ENCODE peak calls at places on chromosomes 13 and 19, in nine cellular contexts. One of them, this sample, is unnamed.

GRCh38 chr13:110448230-110448629 is 113.3 kb downstream of the RAB20 start:
- DNase-seq in activated CD8-positive, alpha-beta T cell treated with anti-CD3 and anti-CD28 coated beads for 36 hours: no peak
- DNase-seq in HEK293T: no peak
- DNase-seq in endothelial cell: no peak
- DNase-seq in dermis blood vessel endothelial cell: no peak
- DNase-seq in heart right ventricle: no peak
- DNase-seq in effector memory CD4-positive, alpha-beta T cell: no peak
- DNase-seq in stimulated activated CD8-positive, alpha-beta memory T cell treated with anti-CD3 and anti-CD28 coated beads, Interleukin-2, amount 100 ng/mL, for 1 hour: no peak
- DNase-seq in Caco-2: peak; percentile 83
- DNase-seq in this sample: peak; percentile 80

GRCh38 chr13:28268800-28269223 is 130.5 kb downstream of the PAN3 start:
- DNase-seq in activated CD8-positive, alpha-beta T cell treated with anti-CD3 and anti-CD28 coated beads for 36 hours: no peak
- DNase-seq in HEK293T: no peak
- DNase-seq in endothelial cell: no peak
- DNase-seq in dermis blood vessel endothelial cell: no peak
- DNase-seq in heart right ventricle: no peak
- DNase-seq in effector memory CD4-positive, alpha-beta T cell: no peak
- DNase-seq in stimulated activated CD8-positive, alpha-beta memory T cell treated with anti-CD3 and anti-CD28 coated beads, Interleukin-2, amount 100 ng/mL, for 1 hour: no peak
- DNase-seq in Caco-2: no peak
- DNase-seq in this sample: no peak

GRCh38 chr19:3162418-3163229 is 15.9 kb upstream of the S1PR4 start:
- DNase-seq in activated CD8-positive, alpha-beta T cell treated with anti-CD3 and anti-CD28 coated beads for 36 hours: peak; percentile 72
- DNase-seq in HEK293T: no peak
- DNase-seq in endothelial cell: no peak
- DNase-seq in dermis blood vessel endothelial cell: peak; percentile 51
- DNase-seq in heart right ventricle: no peak
- DNase-seq in effector memory CD4-positive, alpha-beta T cell: no peak
- DNase-seq in stimulated activated CD8-positive, alpha-beta memory T cell treated with anti-CD3 and anti-CD28 coated beads, Interleukin-2, amount 100 ng/mL, for 1 hour: no peak
- DNase-seq in Caco-2: no peak
- DNase-seq in this sample: no peak

GRCh38 chr19:51784922-51785690 is 9.9 kb upstream of the FPR3 start:
- DNase-seq in activated CD8-positive, alpha-beta T cell treated with anti-CD3 and anti-CD28 coated beads for 36 hours: peak; percentile 85
- DNase-seq in HEK293T: no peak
- DNase-seq in endothelial cell: no peak
- DNase-seq in dermis blood vessel endothelial cell: no peak
- DNase-seq in heart right ventricle: peak; percentile 66
- DNase-seq in effector memory CD4-positive, alpha-beta T cell: no peak
- DNase-seq in stimulated activated CD8-positive, alpha-beta memory T cell treated with anti-CD3 and anti-CD28 coated beads, Interleukin-2, amount 100 ng/mL, for 1 hour: no peak
- DNase-seq in Caco-2: no peak
- DNase-seq in this sample: no peak

GRCh38 chr19:1156830-1157615 is 17.0 kb downstream of the SBNO2 start:
- DNase-seq in activated CD8-positive, alpha-beta T cell treated with anti-CD3 and anti-CD28 coated beads for 36 hours: no peak
- DNase-seq in HEK293T: no peak
- DNase-seq in endothelial cell: no peak
- DNase-seq in dermis blood vessel endothelial cell: no peak
- DNase-seq in heart right ventricle: no peak
- DNase-seq in effector memory CD4-positive, alpha-beta T cell: no peak
- DNase-seq in stimulated activated CD8-positive, alpha-beta memory T cell treated with anti-CD3 and anti-CD28 coated beads, Interleukin-2, amount 100 ng/mL, for 1 hour: no peak
- DNase-seq in Caco-2: no peak
- DNase-seq in this sample: no peak

GRCh38 chr19:39403331-39404312 is 3.0 kb upstream of the ZFP36 start:
- DNase-seq in activated CD8-positive, alpha-beta T cell treated with anti-CD3 and anti-CD28 coated beads for 36 hours: peak; percentile 98
- DNase-seq in HEK293T: no peak
- DNase-seq in endothelial cell: peak; percentile 85
- DNase-seq in dermis blood vessel endothelial cell: peak; percentile 99
- DNase-seq in heart right ventricle: peak; percentile 99
- DNase-seq in effector memory CD4-positive, alpha-beta T cell: peak; percentile 98
- DNase-seq in stimulated activated CD8-positive, alpha-beta memory T cell treated with anti-CD3 and anti-CD28 coated beads, Interleukin-2, amount 100 ng/mL, for 1 hour: peak; percentile 97
- DNase-seq in Caco-2: peak; percentile 92
- DNase-seq in this sample: peak; percentile 99

GRCh38 chr19:46955114-46955812 is 64.4 kb upstream of the NPAS1 start:
- DNase-seq in activated CD8-positive, alpha-beta T cell treated with anti-CD3 and anti-CD28 coated beads for 36 hours: peak; percentile 51
- DNase-seq in HEK293T: no peak
- DNase-seq in endothelial cell: no peak
- DNase-seq in dermis blood vessel endothelial cell: peak; percentile 68
- DNase-seq in heart right ventricle: no peak
- DNase-seq in effector memory CD4-positive, alpha-beta T cell: no peak
- DNase-seq in stimulated activated CD8-positive, alpha-beta memory T cell treated with anti-CD3 and anti-CD28 coated beads, Interleukin-2, amount 100 ng/mL, for 1 hour: peak; percentile 1
- DNase-seq in Caco-2: no peak
- DNase-seq in this sample: no peak

GRCh38 chr13:113671066-113672001 is 4.3 kb downstream of the GRK1 start:
- DNase-seq in activated CD8-positive, alpha-beta T cell treated with anti-CD3 and anti-CD28 coated beads for 36 hours: no peak
- DNase-seq in HEK293T: no peak
- DNase-seq in endothelial cell: no peak
- DNase-seq in dermis blood vessel endothelial cell: no peak
- DNase-seq in heart right ventricle: no peak
- DNase-seq in effector memory CD4-positive, alpha-beta T cell: no peak
- DNase-seq in stimulated activated CD8-positive, alpha-beta memory T cell treated with anti-CD3 and anti-CD28 coated beads, Interleukin-2, amount 100 ng/mL, for 1 hour: no peak
- DNase-seq in Caco-2: no peak
- DNase-seq in this sample: no peak

GRCh38 chr13:73103238-73103637 is 44.4 kb downstream of the KLF5 start:
- DNase-seq in activated CD8-positive, alpha-beta T cell treated with anti-CD3 and anti-CD28 coated beads for 36 hours: no peak
- DNase-seq in HEK293T: no peak
- DNase-seq in endothelial cell: no peak
- DNase-seq in dermis blood vessel endothelial cell: no peak
- DNase-seq in heart right ventricle: no peak
- DNase-seq in effector memory CD4-positive, alpha-beta T cell: no peak
- DNase-seq in stimulated activated CD8-positive, alpha-beta memory T cell treated with anti-CD3 and anti-CD28 coated beads, Interleukin-2, amount 100 ng/mL, for 1 hour: no peak
- DNase-seq in Caco-2: peak; percentile 47
- DNase-seq in this sample: peak; percentile 62

GRCh38 chr13:45167611-45168554 is 33.0 kb downstream of the KCTD4 start:
- DNase-seq in activated CD8-positive, alpha-beta T cell treated with anti-CD3 and anti-CD28 coated beads for 36 hours: no peak
- DNase-seq in HEK293T: no peak
- DNase-seq in endothelial cell: no peak
- DNase-seq in dermis blood vessel endothelial cell: no peak
- DNase-seq in heart right ventricle: peak; percentile 22
- DNase-seq in effector memory CD4-positive, alpha-beta T cell: no peak
- DNase-seq in stimulated activated CD8-positive, alpha-beta memory T cell treated with anti-CD3 and anti-CD28 coated beads, Interleukin-2, amount 100 ng/mL, for 1 hour: no peak
- DNase-seq in Caco-2: no peak
- DNase-seq in this sample: peak; percentile 84

GRCh38 chr19:41437944-41438574 is 1.7 kb downstream of the DMAC2 start:
- DNase-seq in activated CD8-positive, alpha-beta T cell treated with anti-CD3 and anti-CD28 coated beads for 36 hours: no peak
- DNase-seq in HEK293T: no peak
- DNase-seq in endothelial cell: no peak
- DNase-seq in dermis blood vessel endothelial cell: no peak
- DNase-seq in heart right ventricle: no peak
- DNase-seq in effector memory CD4-positive, alpha-beta T cell: no peak
- DNase-seq in stimulated activated CD8-positive, alpha-beta memory T cell treated with anti-CD3 and anti-CD28 coated beads, Interleukin-2, amount 100 ng/mL, for 1 hour: no peak
- DNase-seq in Caco-2: no peak
- DNase-seq in this sample: no peak

GRCh38 chr13:78032132-78032531 is 113.5 kb upstream of the EDNRB start:
- DNase-seq in activated CD8-positive, alpha-beta T cell treated with anti-CD3 and anti-CD28 coated beads for 36 hours: no peak
- DNase-seq in HEK293T: no peak
- DNase-seq in endothelial cell: no peak
- DNase-seq in dermis blood vessel endothelial cell: peak; percentile 98
- DNase-seq in heart right ventricle: no peak
- DNase-seq in effector memory CD4-positive, alpha-beta T cell: no peak
- DNase-seq in stimulated activated CD8-positive, alpha-beta memory T cell treated with anti-CD3 and anti-CD28 coated beads, Interleukin-2, amount 100 ng/mL, for 1 hour: no peak
- DNase-seq in Caco-2: no peak
- DNase-seq in this sample: no peak

GRCh38 chr13:106597190-106597589 is 29.3 kb upstream of the ARGLU1 start:
- DNase-seq in activated CD8-positive, alpha-beta T cell treated with anti-CD3 and anti-CD28 coated beads for 36 hours: no peak
- DNase-seq in HEK293T: no peak
- DNase-seq in endothelial cell: no peak
- DNase-seq in dermis blood vessel endothelial cell: no peak
- DNase-seq in heart right ventricle: peak; percentile 66
- DNase-seq in effector memory CD4-positive, alpha-beta T cell: no peak
- DNase-seq in stimulated activated CD8-positive, alpha-beta memory T cell treated with anti-CD3 and anti-CD28 coated beads, Interleukin-2, amount 100 ng/mL, for 1 hour: no peak
- DNase-seq in Caco-2: no peak
- DNase-seq in this sample: no peak

GRCh38 chr13:111177081-111177711 is 62.1 kb downstream of the ARHGEF7 start:
- DNase-seq in activated CD8-positive, alpha-beta T cell treated with anti-CD3 and anti-CD28 coated beads for 36 hours: peak; percentile 71
- DNase-seq in HEK293T: no peak
- DNase-seq in endothelial cell: no peak
- DNase-seq in dermis blood vessel endothelial cell: peak; percentile 99
- DNase-seq in heart right ventricle: peak; percentile 77
- DNase-seq in effector memory CD4-positive, alpha-beta T cell: peak; percentile 61
- DNase-seq in stimulated activated CD8-positive, alpha-beta memory T cell treated with anti-CD3 and anti-CD28 coated beads, Interleukin-2, amount 100 ng/mL, for 1 hour: no peak
- DNase-seq in Caco-2: no peak
- DNase-seq in this sample: no peak

GRCh38 chr13:79631260-79631659 is 150.3 kb downstream of the NDFIP2 start:
- DNase-seq in activated CD8-positive, alpha-beta T cell treated with anti-CD3 and anti-CD28 coated beads for 36 hours: no peak
- DNase-seq in HEK293T: no peak
- DNase-seq in endothelial cell: no peak
- DNase-seq in dermis blood vessel endothelial cell: peak; percentile 91
- DNase-seq in heart right ventricle: peak; percentile 7
- DNase-seq in effector memory CD4-positive, alpha-beta T cell: no peak
- DNase-seq in stimulated activated CD8-positive, alpha-beta memory T cell treated with anti-CD3 and anti-CD28 coated beads, Interleukin-2, amount 100 ng/mL, for 1 hour: no peak
- DNase-seq in Caco-2: peak; percentile 16
- DNase-seq in this sample: peak; percentile 90

GRCh38 chr19:16259385-16260159 is 61.9 kb downstream of the AP1M1 start:
- DNase-seq in activated CD8-positive, alpha-beta T cell treated with anti-CD3 and anti-CD28 coated beads for 36 hours: no peak
- DNase-seq in HEK293T: no peak
- DNase-seq in endothelial cell: no peak
- DNase-seq in dermis blood vessel endothelial cell: no peak
- DNase-seq in heart right ventricle: no peak
- DNase-seq in effector memory CD4-positive, alpha-beta T cell: no peak
- DNase-seq in stimulated activated CD8-positive, alpha-beta memory T cell treated with anti-CD3 and anti-CD28 coated beads, Interleukin-2, amount 100 ng/mL, for 1 hour: no peak
- DNase-seq in Caco-2: no peak
- DNase-seq in this sample: no peak

GRCh38 chr13:73879346-73880020 is 254.7 kb downstream of the KLF12 start:
- DNase-seq in activated CD8-positive, alpha-beta T cell treated with anti-CD3 and anti-CD28 coated beads for 36 hours: no peak
- DNase-seq in HEK293T: peak; percentile 52
- DNase-seq in endothelial cell: no peak
- DNase-seq in dermis blood vessel endothelial cell: no peak
- DNase-seq in heart right ventricle: no peak
- DNase-seq in effector memory CD4-positive, alpha-beta T cell: no peak
- DNase-seq in stimulated activated CD8-positive, alpha-beta memory T cell treated with anti-CD3 and anti-CD28 coated beads, Interleukin-2, amount 100 ng/mL, for 1 hour: no peak
- DNase-seq in Caco-2: no peak
- DNase-seq in this sample: no peak

GRCh38 chr19:54415208-54415900 is at the start of gene TTYH1:
- DNase-seq in activated CD8-positive, alpha-beta T cell treated with anti-CD3 and anti-CD28 coated beads for 36 hours: peak; percentile 58
- DNase-seq in HEK293T: peak; percentile 85
- DNase-seq in endothelial cell: peak; percentile 44
- DNase-seq in dermis blood vessel endothelial cell: no peak
- DNase-seq in heart right ventricle: no peak
- DNase-seq in effector memory CD4-positive, alpha-beta T cell: no peak
- DNase-seq in stimulated activated CD8-positive, alpha-beta memory T cell treated with anti-CD3 and anti-CD28 coated beads, Interleukin-2, amount 100 ng/mL, for 1 hour: peak; percentile 8
- DNase-seq in Caco-2: no peak
- DNase-seq in this sample: no peak

GRCh38 chr19:53511933-53512374 is 26.0 kb upstream of the ZNF331 start:
- DNase-seq in activated CD8-positive, alpha-beta T cell treated with anti-CD3 and anti-CD28 coated beads for 36 hours: peak; percentile 73
- DNase-seq in HEK293T: peak; percentile 28
- DNase-seq in endothelial cell: peak; percentile 79
- DNase-seq in dermis blood vessel endothelial cell: peak; percentile 86
- DNase-seq in heart right ventricle: peak; percentile 51
- DNase-seq in effector memory CD4-positive, alpha-beta T cell: no peak
- DNase-seq in stimulated activated CD8-positive, alpha-beta memory T cell treated with anti-CD3 and anti-CD28 coated beads, Interleukin-2, amount 100 ng/mL, for 1 hour: peak; percentile 23
- DNase-seq in Caco-2: peak; percentile 61
- DNase-seq in this sample: peak; percentile 29

GRCh38 chr13:50224534-50224933 is 209.3 kb downstream of the KCNRG start:
- DNase-seq in activated CD8-positive, alpha-beta T cell treated with anti-CD3 and anti-CD28 coated beads for 36 hours: peak; percentile 66
- DNase-seq in HEK293T: no peak
- DNase-seq in endothelial cell: no peak
- DNase-seq in dermis blood vessel endothelial cell: no peak
- DNase-seq in heart right ventricle: no peak
- DNase-seq in effector memory CD4-positive, alpha-beta T cell: no peak
- DNase-seq in stimulated activated CD8-positive, alpha-beta memory T cell treated with anti-CD3 and anti-CD28 coated beads, Interleukin-2, amount 100 ng/mL, for 1 hour: no peak
- DNase-seq in Caco-2: no peak
- DNase-seq in this sample: no peak

GRCh38 chr19:30222428-30222873 is 149.7 kb upstream of the ZNF536 start:
- DNase-seq in activated CD8-positive, alpha-beta T cell treated with anti-CD3 and anti-CD28 coated beads for 36 hours: peak; percentile 29
- DNase-seq in HEK293T: peak; percentile 74
- DNase-seq in endothelial cell: peak; percentile 76
- DNase-seq in dermis blood vessel endothelial cell: peak; percentile 31
- DNase-seq in heart right ventricle: no peak
- DNase-seq in effector memory CD4-positive, alpha-beta T cell: no peak
- DNase-seq in stimulated activated CD8-positive, alpha-beta memory T cell treated with anti-CD3 and anti-CD28 coated beads, Interleukin-2, amount 100 ng/mL, for 1 hour: no peak
- DNase-seq in Caco-2: peak; percentile 29
- DNase-seq in this sample: no peak

GRCh38 chr13:30819136-30819875 is 84.0 kb downstream of the ALOX5AP start:
- DNase-seq in activated CD8-positive, alpha-beta T cell treated with anti-CD3 and anti-CD28 coated beads for 36 hours: no peak
- DNase-seq in HEK293T: no peak
- DNase-seq in endothelial cell: no peak
- DNase-seq in dermis blood vessel endothelial cell: no peak
- DNase-seq in heart right ventricle: no peak
- DNase-seq in effector memory CD4-positive, alpha-beta T cell: no peak
- DNase-seq in stimulated activated CD8-positive, alpha-beta memory T cell treated with anti-CD3 and anti-CD28 coated beads, Interleukin-2, amount 100 ng/mL, for 1 hour: no peak
- DNase-seq in Caco-2: no peak
- DNase-seq in this sample: no peak

GRCh38 chr13:113495494-113496251 is 5.2 kb upstream of the DCUN1D2 start:
- DNase-seq in activated CD8-positive, alpha-beta T cell treated with anti-CD3 and anti-CD28 coated beads for 36 hours: no peak
- DNase-seq in HEK293T: no peak
- DNase-seq in endothelial cell: peak; percentile 22
- DNase-seq in dermis blood vessel endothelial cell: no peak
- DNase-seq in heart right ventricle: no peak
- DNase-seq in effector memory CD4-positive, alpha-beta T cell: no peak
- DNase-seq in stimulated activated CD8-positive, alpha-beta memory T cell treated with anti-CD3 and anti-CD28 coated beads, Interleukin-2, amount 100 ng/mL, for 1 hour: no peak
- DNase-seq in Caco-2: no peak
- DNase-seq in this sample: no peak

GRCh38 chr19:50495020-50495531 is 15.9 kb downstream of the JOSD2 start:
- DNase-seq in activated CD8-positive, alpha-beta T cell treated with anti-CD3 and anti-CD28 coated beads for 36 hours: no peak
- DNase-seq in HEK293T: no peak
- DNase-seq in endothelial cell: no peak
- DNase-seq in dermis blood vessel endothelial cell: no peak
- DNase-seq in heart right ventricle: no peak
- DNase-seq in effector memory CD4-positive, alpha-beta T cell: no peak
- DNase-seq in stimulated activated CD8-positive, alpha-beta memory T cell treated with anti-CD3 and anti-CD28 coated beads, Interleukin-2, amount 100 ng/mL, for 1 hour: no peak
- DNase-seq in Caco-2: no peak
- DNase-seq in this sample: no peak

GRCh38 chr13:35512271-35512920 is 35.9 kb upstream of the MAB21L1 start:
- DNase-seq in activated CD8-positive, alpha-beta T cell treated with anti-CD3 and anti-CD28 coated beads for 36 hours: no peak
- DNase-seq in HEK293T: no peak
- DNase-seq in endothelial cell: no peak
- DNase-seq in dermis blood vessel endothelial cell: no peak
- DNase-seq in heart right ventricle: no peak
- DNase-seq in effector memory CD4-positive, alpha-beta T cell: no peak
- DNase-seq in stimulated activated CD8-positive, alpha-beta memory T cell treated with anti-CD3 and anti-CD28 coated beads, Interleukin-2, amount 100 ng/mL, for 1 hour: no peak
- DNase-seq in Caco-2: no peak
- DNase-seq in this sample: no peak

GRCh38 chr19:38781058-38781457 is 7.7 kb upstream of the LGALS7 start:
- DNase-seq in activated CD8-positive, alpha-beta T cell treated with anti-CD3 and anti-CD28 coated beads for 36 hours: no peak
- DNase-seq in HEK293T: no peak
- DNase-seq in endothelial cell: no peak
- DNase-seq in dermis blood vessel endothelial cell: no peak
- DNase-seq in heart right ventricle: no peak
- DNase-seq in effector memory CD4-positive, alpha-beta T cell: no peak
- DNase-seq in stimulated activated CD8-positive, alpha-beta memory T cell treated with anti-CD3 and anti-CD28 coated beads, Interleukin-2, amount 100 ng/mL, for 1 hour: no peak
- DNase-seq in Caco-2: no peak
- DNase-seq in this sample: no peak

GRCh38 chr13:101751488-101751887 is 299.0 kb downstream of the ITGBL1 start:
- DNase-seq in activated CD8-positive, alpha-beta T cell treated with anti-CD3 and anti-CD28 coated beads for 36 hours: no peak
- DNase-seq in HEK293T: peak; percentile 3
- DNase-seq in endothelial cell: no peak
- DNase-seq in dermis blood vessel endothelial cell: peak; percentile 83
- DNase-seq in heart right ventricle: no peak
- DNase-seq in effector memory CD4-positive, alpha-beta T cell: no peak
- DNase-seq in stimulated activated CD8-positive, alpha-beta memory T cell treated with anti-CD3 and anti-CD28 coated beads, Interleukin-2, amount 100 ng/mL, for 1 hour: no peak
- DNase-seq in Caco-2: no peak
- DNase-seq in this sample: peak; percentile 38

GRCh38 chr13:79194272-79194671 is 211.8 kb downstream of the RBM26 start:
- DNase-seq in activated CD8-positive, alpha-beta T cell treated with anti-CD3 and anti-CD28 coated beads for 36 hours: peak; percentile 81
- DNase-seq in HEK293T: no peak
- DNase-seq in endothelial cell: no peak
- DNase-seq in dermis blood vessel endothelial cell: no peak
- DNase-seq in heart right ventricle: no peak
- DNase-seq in effector memory CD4-positive, alpha-beta T cell: peak; percentile 1
- DNase-seq in stimulated activated CD8-positive, alpha-beta memory T cell treated with anti-CD3 and anti-CD28 coated beads, Interleukin-2, amount 100 ng/mL, for 1 hour: no peak
- DNase-seq in Caco-2: no peak
- DNase-seq in this sample: no peak

GRCh38 chr19:11090264-11091032 is 1.2 kb downstream of the LDLR start:
- DNase-seq in activated CD8-positive, alpha-beta T cell treated with anti-CD3 and anti-CD28 coated beads for 36 hours: peak; percentile 99
- DNase-seq in HEK293T: peak; percentile 91
- DNase-seq in endothelial cell: peak; percentile 93
- DNase-seq in dermis blood vessel endothelial cell: peak; percentile 97
- DNase-seq in heart right ventricle: peak; percentile 99
- DNase-seq in effector memory CD4-positive, alpha-beta T cell: peak; percentile 96
- DNase-seq in stimulated activated CD8-positive, alpha-beta memory T cell treated with anti-CD3 and anti-CD28 coated beads, Interleukin-2, amount 100 ng/mL, for 1 hour: peak; percentile 97
- DNase-seq in Caco-2: peak; percentile 96
- DNase-seq in this sample: peak; percentile 93

GRCh38 chr19:38266070-38266469 is 1.7 kb downstream of the SPINT2 start:
- DNase-seq in activated CD8-positive, alpha-beta T cell treated with anti-CD3 and anti-CD28 coated beads for 36 hours: no peak
- DNase-seq in HEK293T: no peak
- DNase-seq in endothelial cell: no peak
- DNase-seq in dermis blood vessel endothelial cell: no peak
- DNase-seq in heart right ventricle: no peak
- DNase-seq in effector memory CD4-positive, alpha-beta T cell: no peak
- DNase-seq in stimulated activated CD8-positive, alpha-beta memory T cell treated with anti-CD3 and anti-CD28 coated beads, Interleukin-2, amount 100 ng/mL, for 1 hour: no peak
- DNase-seq in Caco-2: no peak
- DNase-seq in this sample: peak; percentile 77

GRCh38 chr19:39676004-39676403 is 20.3 kb downstream of the LGALS16 start:
- DNase-seq in activated CD8-positive, alpha-beta T cell treated with anti-CD3 and anti-CD28 coated beads for 36 hours: peak; percentile 34
- DNase-seq in HEK293T: no peak
- DNase-seq in endothelial cell: no peak
- DNase-seq in dermis blood vessel endothelial cell: no peak
- DNase-seq in heart right ventricle: no peak
- DNase-seq in effector memory CD4-positive, alpha-beta T cell: no peak
- DNase-seq in stimulated activated CD8-positive, alpha-beta memory T cell treated with anti-CD3 and anti-CD28 coated beads, Interleukin-2, amount 100 ng/mL, for 1 hour: no peak
- DNase-seq in Caco-2: no peak
- DNase-seq in this sample: no peak